ENCODE peak calls at places on chromosomes 16 and 17, in six cellular contexts. D is WTC11, I is B cell, T is ascending aorta, C is esophagus squamous epithelium, W is fibroblast of mammary gland. F is an unnamed sample.
A peak's percentile ranks its signal among the peaks of the same experiment; 100 is the strongest.

GRCh38 chr17:55710410-55710809 is 12.3 kb downstream of the TMEM100 start:
- DNase-seq in D (no peak), I (no peak), T (no peak), C (no peak), W (peak; percentile 55), F (no peak)

GRCh38 chr17:28728364-28729200 is at the start of gene NEK8:
- DNase-seq in D (peak; percentile 98), I (peak; percentile 93), T (peak; percentile 88), C (peak; percentile 81), W (peak; percentile 89), F (peak; percentile 98)

GRCh38 chr16:54280751-54281150 is 5.8 kb downstream of the IRX3 start:
- DNase-seq in D (no peak), I (no peak), T (no peak), C (no peak), W (peak; percentile 52), F (no peak)

GRCh38 chr17:76556759-76557367 is 17.0 kb downstream of the PRCD start:
- DNase-seq in D (no peak), I (no peak), T (no peak), C (no peak), W (peak; percentile 64), F (peak; percentile 48)

GRCh38 chr16:4404967-4405696 is 11.3 kb downstream of the CORO7 start:
- DNase-seq in D (no peak), I (peak; percentile 45), T (no peak), C (no peak), W (no peak), F (no peak)

GRCh38 chr16:74743668-74744299 is 30.8 kb downstream of the FA2H start:
- DNase-seq in D (no peak), I (no peak), T (no peak), C (no peak), W (peak; percentile 65), F (no peak)

GRCh38 chr17:64234961-64235360 is 28.1 kb downstream of the TEX2 start:
- DNase-seq in D (no peak), I (no peak), T (no peak), C (no peak), W (no peak), F (no peak)

GRCh38 chr17:72611172-72611571 is 481.3 kb downstream of the SLC39A11 start:
- DNase-seq in D (no peak), I (no peak), T (no peak), C (no peak), W (no peak), F (no peak)

GRCh38 chr16:23587726-23588125 is 8.4 kb downstream of the NDUFAB1 start:
- DNase-seq in D (no peak), I (no peak), T (no peak), C (no peak), W (peak; percentile 88), F (no peak)

GRCh38 chr17:2084129-2084765 is 29.3 kb downstream of the HIC1 start:
- DNase-seq in D (no peak), I (no peak), T (no peak), C (no peak), W (peak; percentile 87), F (no peak)

GRCh38 chr17:74758846-74759163 is 10.4 kb downstream of the NHERF1 start:
- DNase-seq in D (no peak), I (peak; percentile 59), T (no peak), C (no peak), W (peak; percentile 25), F (no peak)

GRCh38 chr16:81293909-81294802 is 20.6 kb upstream of the GAN start:
- DNase-seq in D (no peak), I (no peak), T (no peak), C (no peak), W (no peak), F (no peak)

GRCh38 chr16:1310832-1311200 is 1.4 kb downstream of the UBE2I start:
- DNase-seq in D (no peak), I (no peak), T (no peak), C (no peak), W (peak; percentile 9), F (no peak)

GRCh38 chr16:3952342-3953131 is 72.0 kb upstream of the CREBBP start:
- DNase-seq in D (no peak), I (no peak), T (peak; percentile 78), C (no peak), W (peak; percentile 80), F (no peak)

GRCh38 chr17:2289878-2290478 is 13.6 kb downstream of the SMG6 start:
- DNase-seq in D (no peak), I (no peak), T (no peak), C (no peak), W (peak; percentile 32), F (no peak)

GRCh38 chr17:77725851-77726250 is 232.7 kb upstream of the TNRC6C start:
- DNase-seq in D (peak; percentile 4), I (no peak), T (no peak), C (no peak), W (no peak), F (no peak)

GRCh38 chr17:17590141-17590735 is 1.3 kb downstream of the PEMT start:
- DNase-seq in D (no peak), I (no peak), T (no peak), C (no peak), W (no peak), F (no peak)

GRCh38 chr16:71540-72341 is 690 bp downstream of the RHBDF1 start:
- DNase-seq in D (peak; percentile 78), I (no peak), T (no peak), C (no peak), W (peak; percentile 79), F (no peak)

GRCh38 chr17:40417258-40417608 is 463 bp downstream of the TOP2A start:
- DNase-seq in D (no peak), I (no peak), T (no peak), C (no peak), W (no peak), F (no peak)

GRCh38 chr16:48586083-48586482 is 23.9 kb downstream of the N4BP1 start:
- DNase-seq in D (no peak), I (no peak), T (no peak), C (no peak), W (no peak), F (no peak)

GRCh38 chr17:4833178-4833940 is at the start of gene MINK1:
- DNase-seq in D (peak; percentile 79), I (peak; percentile 100), T (peak; percentile 59), C (peak; percentile 21), W (peak; percentile 89), F (peak; percentile 85)

GRCh38 chr16:84116720-84117481 is at the start of gene MBTPS1:
- DNase-seq in D (peak; percentile 98), I (peak; percentile 96), T (peak; percentile 89), C (peak; percentile 89), W (peak; percentile 96), F (peak; percentile 99)
- TF ChIP-seq CTCF in D (no peak), I (peak; percentile 14), T (no peak), C (peak; percentile 63), W (no peak), F (peak; percentile 16)

GRCh38 chr16:71423016-71423415 is 18.8 kb downstream of the TLE7 start:
- DNase-seq in D (no peak), I (no peak), T (no peak), C (no peak), W (no peak), F (no peak)

GRCh38 chr16:71425746-71426068 is 16.1 kb downstream of the TLE7 start:
- DNase-seq in D (no peak), I (no peak), T (no peak), C (no peak), W (no peak), F (no peak)

GRCh38 chr16:71424626-71425025 is 17.2 kb downstream of the TLE7 start:
- DNase-seq in D (no peak), I (no peak), T (no peak), C (no peak), W (no peak), F (no peak)

GRCh38 chr16:71423865-71424264 is 18.0 kb downstream of the TLE7 start:
- DNase-seq in D (no peak), I (no peak), T (no peak), C (no peak), W (no peak), F (no peak)

DNA sequence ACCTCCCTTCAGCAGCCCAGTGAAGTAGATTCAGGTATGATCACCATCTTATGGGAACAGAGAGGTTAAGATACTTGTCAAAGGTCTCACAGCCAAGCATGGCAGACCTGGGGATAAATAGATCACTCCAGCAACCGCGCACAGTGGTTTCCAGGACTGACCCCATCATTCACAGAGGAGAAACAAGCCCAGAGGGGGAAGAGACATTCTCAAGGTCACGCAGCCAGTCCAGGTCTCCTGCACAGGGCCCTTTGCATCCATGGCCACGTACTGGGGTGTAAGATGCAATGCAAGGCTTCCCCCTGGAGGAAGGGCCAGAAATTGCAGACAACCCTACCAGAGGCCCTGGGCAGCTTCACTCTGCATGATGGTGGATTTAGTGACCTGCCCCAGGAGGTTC is 19.9 kb downstream of the TLE7 start:
- DNase-seq in D (peak; percentile 75), I (no peak), T (no peak), C (no peak), W (peak; percentile 30), F (no peak)
- TF ChIP-seq CTCF in D (peak; percentile 70), I (peak; percentile 43), T (no peak), C (peak; percentile 53), W (peak; percentile 49), F (peak; percentile 13)

DNA sequence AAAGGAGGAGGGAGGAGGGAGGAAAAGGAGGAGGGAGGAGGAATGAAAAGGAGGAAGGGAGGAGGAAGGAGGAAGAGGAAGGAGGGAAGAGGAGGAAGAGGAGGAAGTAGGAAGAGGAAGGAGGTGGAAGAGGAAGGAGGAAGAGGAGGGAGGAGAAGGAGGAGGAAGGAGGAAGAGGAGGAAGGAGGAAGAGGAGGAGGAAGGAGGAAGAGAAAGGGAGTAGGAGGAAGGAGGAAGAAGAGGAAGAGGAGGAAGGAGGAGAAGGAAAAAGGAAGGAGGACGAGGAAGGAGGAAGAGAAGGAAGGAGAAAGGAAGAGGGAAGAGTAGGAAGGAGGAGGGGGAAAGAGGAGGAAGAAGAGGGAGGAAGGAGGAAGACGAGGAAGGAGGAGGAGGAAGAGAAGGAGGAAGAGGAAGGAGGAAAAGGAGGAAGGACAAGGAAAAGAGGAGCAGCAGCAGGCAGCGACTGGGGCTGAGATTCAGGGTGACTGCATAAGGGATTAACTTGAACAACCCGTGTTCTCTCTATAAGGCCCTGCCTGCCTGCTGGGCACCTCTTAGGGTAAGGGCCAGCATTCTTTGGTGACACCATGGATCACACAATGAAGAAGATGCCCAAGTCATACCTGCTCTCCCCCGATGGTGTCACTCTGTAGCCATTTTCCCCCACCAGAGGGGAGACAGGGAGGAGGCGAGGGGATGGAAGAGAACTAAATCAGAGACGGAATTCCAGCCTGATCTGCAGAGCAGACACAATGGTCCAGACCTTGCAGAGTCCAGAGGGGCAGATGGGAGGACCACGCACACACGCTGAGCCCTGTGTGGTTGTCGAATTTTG is 1.4 kb upstream of the IL34 start:
- DNase-seq in D (no peak), I (no peak), T (no peak), C (no peak), W (no peak), F (no peak)
- TF ChIP-seq CTCF in D (no peak), I (no peak), T (no peak), C (no peak), W (no peak), F (no peak)

DNA sequence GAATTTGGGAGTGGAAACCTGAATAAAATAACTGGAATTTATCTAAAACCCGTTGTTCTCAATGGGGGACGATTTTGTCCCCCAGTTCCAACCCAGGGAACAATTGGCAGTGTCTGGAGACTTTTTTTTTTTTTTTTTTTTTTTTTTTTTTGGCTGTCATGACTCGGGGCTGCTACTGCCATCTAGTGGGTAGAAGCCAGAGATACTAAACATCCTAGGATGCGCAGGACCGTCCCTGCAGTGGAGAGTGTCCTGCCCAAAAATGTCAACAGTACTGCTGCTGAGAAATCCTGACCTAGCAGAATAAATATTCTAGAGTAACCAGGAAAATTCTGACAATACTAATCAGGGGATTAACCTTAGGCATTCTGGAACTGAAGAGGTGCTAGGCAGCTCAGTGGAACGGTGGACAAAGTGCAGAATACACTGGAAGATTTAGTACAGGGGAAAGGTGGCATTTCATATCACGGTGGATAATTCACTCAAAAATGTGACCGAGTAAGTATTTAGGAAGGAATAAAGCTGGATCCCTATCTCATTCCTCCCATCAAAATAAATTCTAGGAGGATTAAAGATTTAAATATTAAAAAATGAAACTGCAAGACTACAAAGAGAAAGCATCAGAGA is 107.6 kb downstream of the SPECC1 start:
- DNase-seq in D (peak; percentile 60), I (peak; percentile 31), T (no peak), C (no peak), W (peak; percentile 54), F (peak; percentile 19)
- TF ChIP-seq CTCF in D (peak; percentile 33), I (peak; percentile 81), T (peak; percentile 50), C (peak; percentile 53), W (peak; percentile 61), F (peak; percentile 84)